ENCODE peak calls at places on chromosomes 6 and 20, in four cellular contexts. S is body of pancreas, R is pancreas, Z is AG04450. I is an unnamed sample.

GRCh38 chr6:128519132-128519930 is 1.1 kb downstream of the PTPRK start:
- DNase-seq in Z (no peak), S (peak; percentile 74), R (peak; percentile 62), I (peak; percentile 44)

GRCh38 chr6:4973972-4974885 is 29.6 kb downstream of the RPP40 start:
- DNase-seq in Z (peak; percentile 37), S (peak; percentile 14), R (no peak), I (peak; percentile 8)

GRCh38 chr6:147651249-147652063 is 143.0 kb downstream of the SAMD5 start:
- DNase-seq in S (peak; percentile 26), R (peak; percentile 12), Z (no peak), I (no peak)

GRCh38 chr6:12791371-12791770 is 74.8 kb downstream of the PHACTR1 start:
- DNase-seq in Z (no peak), R (no peak), S (no peak), I (no peak)

GRCh38 chr20:922781-923180 is 6.6 kb upstream of the ANGPT4 start:
- DNase-seq in S (no peak), R (no peak), Z (no peak), I (no peak)

GRCh38 chr20:62174021-62174804 is 8.6 kb upstream of the MTG2 start:
- DNase-seq in S (no peak), Z (no peak), R (no peak), I (no peak)

GRCh38 chr6:107061125-107062020 is 33.4 kb downstream of the MTRES1 start:
- DNase-seq in Z (no peak), R (no peak), S (no peak), I (no peak)

GRCh38 chr20:24837721-24838456 is 111.2 kb upstream of the CST7 start:
- DNase-seq in Z (peak; percentile 16), S (no peak), R (no peak), I (no peak)

GRCh38 chr20:258963-259362 is 1.4 kb downstream of the DEFB132 start:
- DNase-seq in Z (no peak), S (peak; percentile 13), R (no peak), I (no peak)

GRCh38 chr6:167858086-167858591 is 31.4 kb downstream of the AFDN start:
- DNase-seq in Z (no peak), S (no peak), R (no peak), I (no peak)

GRCh38 chr6:52507557-52508260 is 69.2 kb downstream of the TRAM2 start:
- DNase-seq in Z (no peak), S (no peak), R (no peak), I (no peak)

GRCh38 chr20:41978246-41978790 is 360.1 kb upstream of the CHD6 start:
- DNase-seq in R (no peak), Z (no peak), S (no peak), I (no peak)

GRCh38 chr6:137681445-137682009 is 185.5 kb upstream of the TNFAIP3 start:
- DNase-seq in R (no peak), S (no peak), Z (no peak), I (no peak)

GRCh38 chr20:51350941-51351631 is 191.4 kb downstream of the NFATC2 start:
- DNase-seq in R (no peak), Z (peak; percentile 63), S (no peak), I (no peak)

GRCh38 chr6:72401865-72402264 is 220.0 kb upstream of the KCNQ5 start:
- DNase-seq in S (no peak), R (no peak), Z (no peak), I (no peak)

GRCh38 chr6:72411872-72412708 is 209.8 kb upstream of the KCNQ5 start:
- DNase-seq in S (peak; percentile 74), Z (peak; percentile 69), R (peak; percentile 86), I (peak; percentile 3)

GRCh38 chr6:72403413-72403812 is 218.5 kb upstream of the KCNQ5 start:
- DNase-seq in S (no peak), R (no peak), Z (no peak), I (no peak)

GRCh38 chr6:72410769-72411168 is 211.1 kb upstream of the KCNQ5 start:
- DNase-seq in R (no peak), S (no peak), Z (no peak), I (no peak)

GRCh38 chr6:72406517-72406916 is 215.3 kb upstream of the KCNQ5 start:
- DNase-seq in Z (no peak), R (no peak), S (no peak), I (no peak)
- H3K27ac ChIP-seq in Z (no peak overlapping the region), R (no peak overlapping the region), S (no peak overlapping the region), I (no peak overlapping the region)

GRCh38 chr6:10084276-10084993 is 330.4 kb downstream of the TFAP2A start:
- DNase-seq in Z (no peak), S (no peak), R (no peak), I (no peak)
- H3K27ac ChIP-seq in Z (no peak overlapping the region), S (no peak overlapping the region), R (no peak overlapping the region), I (no peak overlapping the region)

GRCh38 chr6:165876568-165876967 is 213.5 kb upstream of the PDE10A start:
- DNase-seq in Z (peak; percentile 67), S (peak; percentile 28), R (no peak), I (no peak)
- H3K27ac ChIP-seq in Z (no peak overlapping the region), S (no peak overlapping the region), R (no peak overlapping the region), I (no peak overlapping the region)

GRCh38 chr20:21707999-21708737 is 2.7 kb downstream of the PAX1 start:
- DNase-seq in S (no peak), Z (no peak), R (no peak), I (no peak)

GRCh38 chr20:21706345-21707195 is 1.1 kb downstream of the PAX1 start:
- DNase-seq in S (no peak), Z (no peak), R (no peak), I (no peak)

GRCh38 chr20:21708738-21709534 is 3.5 kb downstream of the PAX1 start:
- DNase-seq in S (no peak), Z (no peak), R (no peak), I (no peak)

GRCh38 chr20:21705466-21706344 is at the start of gene PAX1:
- DNase-seq in R (no peak), Z (no peak), S (peak; percentile 24), I (no peak)

GRCh38 chr20:21707267-21707666 is 1.8 kb downstream of the PAX1 start:
- DNase-seq in R (no peak), Z (no peak), S (no peak), I (no peak)
- H3K27ac ChIP-seq in R (no peak overlapping the region), Z (no peak overlapping the region), S (no peak overlapping the region), I (no peak overlapping the region)

DNA sequence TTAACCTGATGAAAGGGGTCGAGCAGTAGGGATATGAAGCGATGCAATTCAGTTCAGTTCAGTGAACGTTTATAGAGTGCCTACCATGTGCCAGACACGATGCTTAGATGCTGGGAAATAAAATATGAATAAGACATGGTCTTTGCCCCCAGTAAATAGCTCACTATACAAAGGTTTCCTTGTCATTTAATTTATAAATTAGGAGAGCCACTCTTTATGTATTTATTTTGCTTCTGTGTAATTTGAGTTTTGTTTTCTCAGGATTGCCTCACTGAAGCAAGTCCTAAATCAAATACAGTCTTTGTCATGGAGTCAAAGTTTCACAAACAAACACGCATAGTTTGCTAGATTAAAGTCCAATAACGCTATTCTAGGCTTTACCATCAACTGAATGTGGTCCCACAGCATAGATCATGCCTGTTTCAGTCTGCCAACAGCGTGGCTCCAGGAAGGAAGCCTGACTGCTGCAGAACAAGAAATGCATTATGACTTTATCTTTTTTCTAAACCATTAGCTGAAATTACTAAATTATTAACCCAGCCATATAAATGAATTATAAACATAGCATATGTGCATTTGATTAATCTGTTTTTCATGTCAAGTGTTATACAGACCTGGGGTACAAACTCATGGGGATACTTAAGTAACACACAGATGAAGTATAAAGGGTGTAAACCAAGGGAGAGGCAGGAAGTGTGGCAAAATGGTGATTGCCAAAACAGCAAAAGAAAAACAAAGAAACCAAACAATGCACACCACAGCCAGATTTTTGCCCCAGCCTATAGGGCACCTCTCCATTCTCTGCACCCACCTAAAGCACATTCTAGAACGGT is 29.8 kb upstream of the CCN2 start:
- DNase-seq in Z (no peak), R (no peak), S (no peak), I (no peak)
- H3K27ac ChIP-seq in Z (no peak overlapping the region), R (no peak overlapping the region), S (no peak overlapping the region), I (no peak overlapping the region)

GRCh38 chr6:125586605-125587004 is 162.8 kb upstream of the HEY2 start:
- DNase-seq in R (no peak), Z (no peak), S (no peak), I (no peak)

GRCh38 chr6:125586074-125586473 is 163.4 kb upstream of the HEY2 start:
- DNase-seq in S (no peak), R (no peak), Z (no peak), I (no peak)

GRCh38 chr6:125585470-125585869 is 164.0 kb upstream of the HEY2 start:
- DNase-seq in R (no peak), S (no peak), Z (no peak), I (no peak)

GRCh38 chr6:125587624-125588023 is 161.8 kb upstream of the HEY2 start:
- DNase-seq in S (no peak), R (no peak), Z (no peak), I (no peak)

DNA sequence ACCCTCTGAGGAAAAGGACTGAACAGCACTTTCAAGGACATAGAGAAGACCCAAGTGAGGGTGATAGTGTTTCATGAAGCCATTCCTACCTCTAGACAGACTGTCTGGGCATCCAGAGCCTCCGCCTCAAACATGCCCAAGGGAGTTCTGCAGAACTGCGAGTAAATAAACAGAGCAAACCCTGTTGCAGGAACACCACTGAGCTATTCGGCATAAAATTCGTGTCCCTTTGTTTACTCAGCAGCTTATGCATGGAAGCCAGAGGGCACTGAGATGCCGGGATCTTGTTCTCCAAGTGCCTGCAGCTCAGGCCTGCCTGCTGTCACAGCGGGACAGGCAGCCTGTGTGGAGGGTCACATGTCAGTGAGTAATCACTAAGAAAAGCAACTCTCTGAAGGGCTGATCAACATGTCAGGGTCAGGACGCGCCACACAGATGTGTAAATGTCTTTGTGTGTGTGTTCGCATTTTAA is 164.9 kb upstream of the HEY2 start:
- DNase-seq in R (no peak), Z (no peak), S (no peak), I (peak; percentile 66)
- H3K27ac ChIP-seq in R (no peak overlapping the region), Z (no peak overlapping the region), S (no peak overlapping the region), I (peak overlapping the region; percentile 65)